ENCODE peak calls at places on chromosomes 2 and 18, in five cellular contexts. Q is prostate gland, H is ascending aorta, M is tibial nerve, I is psoas muscle. W is an unnamed sample. For H3K36me3, the result is how much of the 10 kb centered on the place peaks cover.

GRCh38 chr2:10223932-10224720 is 78.6 kb upstream of the HPCAL1 start:
- DNase-seq in Q (no peak), H (no peak), I (no peak), M (no peak), W (no peak)

GRCh38 chr2:12555012-12555645 is 161.6 kb upstream of the TRIB2 start:
- DNase-seq in Q (no peak), H (no peak), M (no peak), I (no peak), W (no peak)

GRCh38 chr2:222904557-222905258 is 43.9 kb downstream of the ACSL3 start:
- DNase-seq in Q (no peak), H (no peak), I (no peak), M (no peak), W (no peak)

GRCh38 chr2:88620015-88620414 is 7.2 kb downstream of the EIF2AK3 start:
- DNase-seq in H (no peak), Q (no peak), M (no peak), I (no peak), W (no peak)

GRCh38 chr2:54845514-54845913 is 122.1 kb downstream of the EML6 start:
- DNase-seq in Q (no peak), H (no peak), I (no peak), M (no peak), W (no peak)

GRCh38 chr2:10119027-10119325 is 3.6 kb upstream of the RRM2 start:
- DNase-seq in I (no peak), Q (no peak), H (no peak), M (no peak), W (no peak)

GRCh38 chr2:240983996-240984498 is 14.4 kb upstream of the SNED1 start:
- DNase-seq in Q (no peak), M (peak), I (peak), H (peak), W (no peak)

GRCh38 chr2:38823386-38823785 is 45.4 kb downstream of the GEMIN6 start:
- DNase-seq in I (no peak), Q (no peak), H (no peak), M (no peak), W (no peak)

GRCh38 chr2:159758686-159759085 is 39.3 kb downstream of the CD302 start:
- DNase-seq in I (no peak), Q (no peak), H (no peak), M (no peak), W (peak)

GRCh38 chr18:48363167-48363566 is 46.0 kb downstream of the ZBTB7C start:
- DNase-seq in H (no peak), I (no peak), M (no peak), Q (no peak), W (no peak)

GRCh38 chr2:136375017-136375901 is 257.3 kb upstream of the CXCR4 start:
- DNase-seq in M (no peak), I (no peak), H (no peak), Q (no peak), W (no peak)

GRCh38 chr2:109645412-109646184 is 31.4 kb downstream of the SOWAHC start:
- DNase-seq in M (no peak), Q (no peak), I (no peak), H (no peak), W (no peak)

GRCh38 chr18:47262397-47263196 is 11.1 kb upstream of the SKOR2 start:
- DNase-seq in M (no peak), Q (no peak), I (no peak), H (no peak), W (no peak)

GRCh38 chr18:57833441-57834101 is 30.5 kb upstream of the ATP8B1 start:
- DNase-seq in I (no peak), Q (no peak), M (no peak), H (no peak), W (no peak)

GRCh38 chr2:72325592-72326422 is 178.1 kb upstream of the CYP26B1 start:
- DNase-seq in H (no peak), M (no peak), Q (no peak), I (no peak), W (no peak)

GRCh38 chr18:21179590-21180220 is 62.3 kb upstream of the GREB1L start:
- DNase-seq in I (no peak), H (no peak), M (no peak), Q (peak), W (no peak)

GRCh38 chr2:178125125-178125524 is 12.9 kb downstream of the RBM45 start:
- DNase-seq in M (no peak), H (no peak), I (no peak), Q (no peak), W (no peak)

GRCh38 chr2:178128836-178129630 is 16.8 kb downstream of the RBM45 start:
- DNase-seq in H (no peak), Q (no peak), I (no peak), M (no peak), W (no peak)

GRCh38 chr2:178123163-178123562 is 10.9 kb downstream of the RBM45 start:
- DNase-seq in I (no peak), M (no peak), Q (no peak), H (no peak), W (no peak)

DNA sequence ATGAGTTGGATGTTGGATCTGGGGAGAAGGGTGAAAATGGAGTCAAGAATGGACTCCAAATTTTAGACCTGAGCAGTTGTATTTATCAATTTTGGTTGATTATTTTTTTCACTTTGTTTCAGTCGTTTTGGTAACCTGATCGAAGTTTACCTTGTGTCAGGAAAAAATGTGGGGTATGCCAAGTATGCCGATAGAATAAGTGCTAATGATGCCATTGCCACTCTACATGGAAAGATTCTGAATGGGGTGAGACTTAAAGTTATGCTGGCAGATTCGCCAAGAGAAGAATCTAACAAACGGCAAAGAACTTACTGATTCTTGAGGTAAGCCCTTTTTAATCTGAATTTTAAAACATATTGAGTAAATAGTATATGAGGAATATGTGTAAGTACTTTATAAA is 13.6 kb downstream of the RBM45 start:
- DNase-seq in Q (no peak), M (no peak), I (no peak), H (no peak), W (no peak)
- H3K36me3 ChIP-seq in Q (under half), M (under half), I (half or more), H (half or more), W (under half)

DNA sequence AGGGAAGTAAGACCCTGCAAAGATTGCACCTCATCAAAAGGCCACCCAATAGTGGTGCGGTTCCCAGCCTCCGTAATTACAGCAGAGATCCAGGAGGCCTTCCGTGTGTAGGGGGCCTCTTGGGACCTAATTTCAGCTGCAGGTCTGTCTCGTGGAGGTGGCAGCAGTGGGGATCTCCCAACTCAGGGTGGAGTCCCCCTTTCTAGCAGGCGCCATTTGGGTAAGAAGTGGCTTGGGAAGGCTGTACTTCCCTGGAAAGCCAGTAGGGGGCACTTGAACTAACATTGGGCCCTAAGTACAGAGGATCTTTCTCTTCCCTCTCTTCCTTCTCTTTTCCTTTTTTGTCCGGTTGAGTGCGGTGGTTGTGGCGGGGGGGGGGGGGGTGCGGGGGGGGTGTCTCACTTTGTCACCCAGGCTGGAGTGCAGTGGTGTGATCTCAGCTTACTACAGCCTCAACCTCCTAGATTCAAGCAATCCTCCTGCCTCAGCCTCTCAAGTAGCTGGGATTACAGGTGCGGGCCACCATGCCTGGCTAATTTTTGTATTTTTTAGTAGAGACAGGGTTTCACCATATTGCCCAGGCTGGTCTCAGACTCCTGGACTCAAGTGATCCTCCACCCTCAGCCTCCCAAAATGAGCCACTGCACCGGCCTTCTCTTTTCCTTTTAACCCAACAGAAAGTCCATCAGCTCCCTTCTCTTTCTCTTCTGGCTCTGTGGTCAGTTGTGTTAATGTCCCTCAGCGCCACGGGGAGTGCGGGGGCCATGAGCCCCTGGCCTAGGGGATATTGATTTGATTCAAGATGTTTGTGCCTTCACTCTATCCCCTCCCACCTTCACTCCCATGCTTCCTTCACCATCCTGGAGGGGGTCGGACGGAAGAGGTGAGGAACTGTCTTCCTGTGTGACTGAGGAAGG is 32.0 kb downstream of the CENPO start:
- DNase-seq in H (no peak), I (no peak), M (no peak), Q (no peak), W (no peak)
- H3K36me3 ChIP-seq in H (under half), I (under half), M (under half), Q (under half), W (under half)

DNA sequence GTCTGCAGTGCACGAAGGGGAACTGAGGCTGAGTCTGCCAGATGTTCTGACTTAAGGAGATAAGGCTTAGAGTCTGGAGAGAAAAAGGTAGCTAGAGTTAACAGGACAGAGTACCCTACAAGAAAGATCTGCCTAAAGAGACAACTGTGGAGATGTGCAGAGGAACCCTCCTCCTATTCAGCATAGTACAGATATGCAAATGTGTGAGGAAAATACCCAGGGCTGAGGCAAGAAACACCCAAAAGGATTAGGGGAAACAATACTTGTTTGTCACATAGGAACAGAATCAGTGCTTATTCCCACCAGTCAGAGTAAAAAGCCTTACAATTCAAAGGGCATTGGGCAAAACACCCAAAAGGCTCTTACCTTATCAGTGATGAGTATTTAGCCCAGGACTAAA is 67.8 kb downstream of the SS18 start:
- DNase-seq in Q (no peak), H (no peak), I (no peak), M (no peak), W (no peak)
- H3K36me3 ChIP-seq in Q (under half), H (half or more), I (half or more), M (under half), W (under half)

GRCh38 chr2:85389139-85389538 is 21.0 kb downstream of the CAPG start:
- DNase-seq in Q (no peak), I (no peak), M (no peak), H (no peak), W (no peak)

GRCh38 chr2:85380048-85380447 is 25.5 kb downstream of the ELMOD3 start:
- DNase-seq in H (no peak), I (no peak), M (no peak), Q (no peak), W (no peak)

GRCh38 chr2:85385746-85386145 is 24.4 kb downstream of the CAPG start:
- DNase-seq in M (no peak), Q (no peak), H (no peak), I (no peak), W (no peak)

GRCh38 chr2:85387754-85388153 is 22.4 kb downstream of the CAPG start:
- DNase-seq in H (no peak), I (no peak), M (no peak), Q (no peak), W (no peak)

DNA sequence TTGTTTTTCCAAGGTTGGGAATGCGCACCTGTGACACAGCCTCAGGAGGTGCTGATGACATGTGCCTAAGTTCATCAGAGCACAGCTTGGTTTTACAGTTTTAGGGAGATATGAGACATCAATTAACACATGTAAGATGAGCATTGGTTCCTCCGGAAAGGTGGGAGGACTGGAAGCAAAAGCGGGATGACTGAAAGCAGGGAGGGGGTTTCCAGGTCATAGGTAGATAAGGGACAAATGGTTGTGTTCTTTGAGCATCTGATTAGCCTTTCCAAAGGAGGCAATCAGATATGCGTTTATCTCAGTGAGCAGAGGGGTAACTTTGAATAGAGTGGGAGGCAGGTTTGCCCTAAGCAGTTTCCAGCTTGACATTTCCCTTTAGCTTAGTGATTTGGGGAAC is 26.3 kb downstream of the CAPG start:
- DNase-seq in I (no peak), H (no peak), M (no peak), Q (no peak), W (no peak)
- H3K36me3 ChIP-seq in I (half or more), H (half or more), M (under half), Q (under half), W (under half)

GRCh38 chr2:27906074-27906473 is 15.5 kb downstream of the BABAM2 start:
- DNase-seq in Q (no peak), H (no peak), M (no peak), I (no peak), W (no peak)
- H3K36me3 ChIP-seq in Q (under half), H (under half), M (under half), I (under half), W (under half)

W was measured in kidney epithelial cell.